ENCODE peak calls at places on chromosomes 13 and 19, in six cellular contexts. R is fibroblast of lung, J is neural progenitor cell, Q is astrocyte, B is K562, A is GM12878. N is an unnamed sample. For H3K4me1 and H3K9me3, the result is how much of the 10 kb centered on the place peaks cover.

GRCh38 chr19:29105629-29106352 is 107.2 kb downstream of the UQCRFS1 start:
- DNase-seq in R (no peak), J (peak), Q (no peak), B (no peak), A (no peak), N (no peak)

GRCh38 chr13:25062479-25062878 is 33.5 kb upstream of the PABPC3 start:
- DNase-seq in R (no peak), J (no peak), Q (no peak), B (no peak), A (no peak), N (no peak)

GRCh38 chr13:45456196-45456972 is 8.4 kb upstream of the COG3 start:
- DNase-seq in R (peak), J (no peak), Q (peak), B (no peak), A (no peak), N (no peak)

GRCh38 chr19:30293051-30293785 is 79.0 kb upstream of the ZNF536 start:
- DNase-seq in R (no peak), J (no peak), Q (no peak), B (no peak), A (no peak), N (no peak)

GRCh38 chr13:26679411-26679810 is 81.2 kb downstream of the GPR12 start:
- DNase-seq in R (peak), J (no peak), Q (peak), B (no peak), A (no peak), N (no peak)

GRCh38 chr19:56294557-56294956 is 20.1 kb downstream of the ZSCAN5A start:
- DNase-seq in R (peak), J (peak), Q (peak), B (no peak), A (no peak), N (peak)

GRCh38 chr13:102680842-102681725 is 13.8 kb downstream of the METTL21C start:
- DNase-seq in R (peak), J (no peak), Q (peak), B (no peak), A (no peak), N (no peak)

GRCh38 chr13:75195479-75196111 is 286.4 kb downstream of the TBC1D4 start:
- DNase-seq in R (no peak), J (peak), Q (no peak), B (no peak), A (no peak), N (no peak)

GRCh38 chr19:51326216-51327065 is 15.0 kb downstream of the IGLON5 start:
- DNase-seq in R (no peak), J (no peak), Q (no peak), B (peak), A (no peak), N (no peak)

DNA sequence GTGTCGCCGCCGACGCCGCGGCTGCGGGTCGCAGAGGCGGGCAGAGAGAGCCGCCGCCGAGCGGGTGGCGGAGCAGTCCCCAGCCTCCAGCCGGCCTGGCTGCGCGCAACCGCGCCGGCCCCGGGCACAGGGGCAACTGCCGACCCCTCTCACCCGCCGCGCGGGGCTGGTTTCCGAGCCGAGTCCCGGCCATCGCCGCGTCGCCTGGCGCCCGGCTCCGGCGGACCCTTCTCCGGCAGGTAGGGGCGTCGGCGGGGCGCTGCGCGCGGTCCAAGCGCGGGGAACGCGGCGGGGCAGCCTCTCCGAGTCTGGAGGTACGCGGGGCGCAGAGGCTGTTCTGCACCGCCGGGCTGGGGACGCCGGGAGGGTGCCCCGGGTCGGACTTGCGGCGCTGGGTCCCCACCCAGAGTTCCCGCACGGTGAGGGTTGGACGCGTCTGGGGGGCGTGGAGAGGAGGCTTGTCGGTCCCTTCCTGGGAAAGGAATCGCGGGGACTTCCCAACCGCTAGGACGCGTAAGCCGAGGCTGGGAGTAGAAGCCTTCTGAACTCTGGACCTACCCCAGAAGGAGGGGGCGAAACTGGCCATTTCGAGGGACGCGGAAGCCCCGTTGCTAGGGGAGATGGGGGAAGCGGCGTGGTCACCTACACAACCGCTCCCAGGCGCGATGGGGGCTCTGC is 133.6 kb upstream of the MYO16 start:
- DNase-seq in R (peak), J (peak), Q (peak), B (no peak), A (no peak), N (peak)
- TF ChIP-seq EZH2 in R (peak), J (peak), Q (no peak), B (no peak), A (no peak), N (no peak)

GRCh38 chr19:1860133-1860775 is 3.1 kb downstream of the KLF16 start:
- DNase-seq in R (peak), J (peak), Q (peak), B (no peak), A (no peak), N (peak)

GRCh38 chr19:1859319-1859718 is 4.1 kb downstream of the KLF16 start:
- DNase-seq in R (no peak), J (peak), Q (no peak), B (no peak), A (no peak), N (no peak)

GRCh38 chr19:1856698-1857603 is 6.4 kb downstream of the KLF16 start:
- DNase-seq in R (peak), J (peak), Q (peak), B (peak), A (no peak), N (no peak)

GRCh38 chr19:1857648-1858326 is 5.6 kb downstream of the KLF16 start:
- DNase-seq in R (no peak), J (no peak), Q (no peak), B (no peak), A (no peak), N (no peak)

DNA sequence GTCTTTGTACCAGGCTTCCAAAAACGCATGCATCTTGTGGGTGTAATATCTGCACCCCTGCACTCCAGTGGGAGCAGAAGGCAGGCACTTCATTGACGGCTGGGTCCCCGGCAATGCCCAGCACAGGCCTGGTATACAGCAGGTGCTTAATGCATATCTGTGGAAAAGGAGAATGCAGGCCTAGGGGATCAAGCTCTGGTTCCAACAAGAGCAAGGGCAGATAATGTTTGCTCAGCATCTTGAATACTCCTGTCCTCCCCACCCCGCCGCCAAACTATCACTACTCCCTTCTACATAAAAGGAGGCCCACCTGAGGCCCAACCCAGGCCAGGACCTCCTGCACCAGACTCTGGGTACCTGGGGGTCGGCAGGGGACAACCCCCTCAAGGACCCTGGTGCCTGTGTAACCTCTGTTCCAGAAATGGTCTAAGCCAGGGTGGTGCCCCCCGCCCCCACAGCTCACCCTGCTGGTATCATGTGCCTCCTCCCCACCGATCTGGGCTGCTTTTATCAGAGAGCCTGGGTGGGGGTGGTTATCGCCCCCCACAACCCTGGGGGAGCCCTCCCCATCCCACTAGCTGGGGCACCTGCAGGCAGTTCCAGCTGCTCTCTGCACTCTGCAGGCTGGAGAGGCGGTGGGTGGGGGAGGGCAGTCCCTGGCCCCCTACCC is 4.8 kb downstream of the KLF16 start:
- DNase-seq in R (no peak), J (no peak), Q (no peak), B (no peak), A (no peak), N (no peak)
- H3K4me1 ChIP-seq in R (under half), J (half or more), Q (half or more), B (half or more), A (under half), N (half or more)

GRCh38 chr13:29239653-29240525 is 355.6 kb downstream of the SLC7A1 start:
- DNase-seq in R (no peak), J (no peak), Q (no peak), B (no peak), A (no peak), N (no peak)
- H3K9me3 ChIP-seq in R (under half), J (under half), Q (under half), B (under half), A (under half), N (under half)

DNA sequence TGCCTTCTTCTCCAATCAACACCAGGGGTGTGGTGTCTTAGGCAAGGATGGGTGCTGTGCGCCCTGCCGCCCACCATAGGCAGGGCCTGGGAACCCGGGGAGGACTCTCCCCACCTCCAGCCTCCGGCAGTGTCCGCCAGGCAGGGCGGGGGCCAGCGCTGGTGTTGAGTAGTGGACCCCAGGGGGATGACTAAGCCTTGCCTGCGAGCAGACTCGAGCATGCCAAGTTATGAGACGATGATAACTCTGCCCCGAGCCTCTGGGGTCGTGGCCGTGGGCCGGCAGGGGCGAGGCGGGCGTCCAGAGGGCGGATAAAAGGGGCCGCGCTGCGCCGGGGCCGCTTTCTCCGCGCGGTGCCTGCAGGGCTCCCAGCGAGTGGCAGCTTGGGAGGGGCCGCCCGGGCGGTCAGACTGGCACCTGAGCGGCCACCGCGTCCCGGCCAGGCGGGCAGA is at the start of gene MEDAG:
- DNase-seq in R (peak), J (no peak), Q (peak), B (no peak), A (no peak), N (no peak)
- TF ChIP-seq EZH2 in R (no peak), J (no peak), Q (no peak), B (no peak), A (no peak), N (no peak)

GRCh38 chr19:7918615-7919421 is 1.3 kb upstream of the SNAPC2 start:
- DNase-seq in R (no peak), J (no peak), Q (no peak), B (no peak), A (no peak), N (no peak)
- H3K4me1 ChIP-seq in R (under half), J (under half), Q (under half), B (under half), A (under half), N (under half)

GRCh38 chr19:15885167-15885566 is 12.7 kb downstream of the CYP4F2 start:
- DNase-seq in R (no peak), J (no peak), Q (no peak), B (no peak), A (no peak), N (no peak)
- H3K9me3 ChIP-seq in R (under half), J (under half), Q (under half), B (under half), A (under half), N (under half)

DNA sequence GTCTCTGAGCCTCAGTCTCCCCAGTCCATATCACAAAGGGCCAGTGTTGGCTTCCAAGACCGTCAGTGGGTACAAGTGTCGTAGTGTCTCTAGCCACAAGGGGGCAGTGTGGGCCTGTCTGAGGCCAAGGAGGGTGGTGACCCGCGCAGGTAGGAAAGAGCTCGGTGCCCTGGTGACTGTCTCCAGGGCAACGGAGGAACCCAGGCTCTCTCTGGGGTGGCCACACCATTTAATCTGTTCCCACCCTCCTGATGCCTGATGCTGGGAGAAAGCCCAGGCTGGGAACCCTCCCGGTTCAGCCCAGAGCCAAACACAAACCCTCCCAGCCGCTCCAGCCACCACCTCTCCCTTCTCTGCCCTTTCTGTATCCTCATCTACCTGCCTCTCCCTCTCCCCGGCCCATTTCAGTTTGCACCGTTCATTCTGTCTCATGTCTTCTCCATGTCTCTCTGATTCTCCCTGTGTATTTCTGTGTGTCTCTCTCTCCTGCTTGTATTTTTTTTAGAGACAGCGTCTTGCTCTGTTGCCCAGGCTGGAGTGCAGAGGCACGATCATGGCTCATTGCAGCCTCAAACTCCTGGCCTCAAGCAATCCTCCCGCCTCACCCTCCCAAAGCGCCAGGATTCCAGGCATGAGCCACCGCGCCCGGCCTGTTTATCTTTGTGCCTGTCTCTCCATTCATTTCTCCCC is 17.5 kb upstream of the MEIS3 start:
- DNase-seq in R (peak), J (peak), Q (no peak), B (peak), A (no peak), N (peak)
- TF ChIP-seq EZH2 in R (no peak), J (no peak), Q (no peak), B (no peak), A (no peak), N (no peak)

N was measured in A673.